ENCODE peak calls at places on chromosomes 16 and 17, in five cellular contexts. I, V, F, W and B are unnamed samples.

GRCh38 chr17:74953129-74953687 is 17.5 kb downstream of the OTOP3 start:
- DNase-seq in I (no peak), V (no peak), F (no peak), W (no peak), B (no peak)

GRCh38 chr17:34869636-34870035 is 91.6 kb downstream of the CCT6B start:
- DNase-seq in I (no peak), V (no peak), F (no peak), W (no peak), B (no peak)

GRCh38 chr16:11342021-11342855 is 3.0 kb upstream of the RMI2 start:
- DNase-seq in I (no peak), V (no peak), F (no peak), W (no peak), B (no peak)

GRCh38 chr17:72989074-72989610 is 103.3 kb downstream of the SLC39A11 start:
- DNase-seq in I (no peak), V (no peak), F (no peak), W (no peak), B (no peak)

GRCh38 chr16:75588716-75589115 is 22.5 kb downstream of the GABARAPL2 start:
- DNase-seq in I (no peak), V (no peak), F (no peak), W (no peak), B (no peak)

GRCh38 chr16:5488581-5488980 is 391.0 kb upstream of the EEF2KMT start:
- DNase-seq in I (no peak), V (no peak), F (no peak), W (no peak), B (no peak)

GRCh38 chr17:11644265-11645212 is 46.3 kb downstream of the DNAH9 start:
- DNase-seq in I (peak; percentile 60), V (peak; percentile 73), F (peak; percentile 61), W (no peak), B (peak; percentile 73)

GRCh38 chr17:31523862-31524730 is 132.6 kb downstream of the RAB11FIP4 start:
- DNase-seq in I (no peak), V (no peak), F (no peak), W (no peak), B (no peak)

GRCh38 chr17:45021607-45022287 is 29.7 kb downstream of the DCAKD start:
- DNase-seq in I (no peak), V (peak; percentile 89), F (peak; percentile 85), W (no peak), B (peak; percentile 53)

GRCh38 chr17:82392209-82392920 is 20.8 kb downstream of the UTS2R start:
- DNase-seq in I (no peak), V (no peak), F (no peak), W (no peak), B (no peak)

GRCh38 chr16:56956756-56957155 is 5.0 kb upstream of the CETP start:
- DNase-seq in I (no peak), V (no peak), F (no peak), W (no peak), B (no peak)

GRCh38 chr17:36918260-36918691 is 19.0 kb upstream of the LHX1 start:
- DNase-seq in I (peak; percentile 10), V (peak; percentile 21), F (no peak), W (no peak), B (no peak)

GRCh38 chr16:65196696-65197095 is 74.8 kb upstream of the CDH11 start:
- DNase-seq in I (no peak), V (no peak), F (no peak), W (no peak), B (no peak)

GRCh38 chr17:19328441-19329061 is 34.0 kb downstream of the B9D1 start:
- DNase-seq in I (no peak), V (no peak), F (no peak), W (no peak), B (no peak)

GRCh38 chr17:28700830-28701492 is 10.7 kb downstream of the PROCA1 start:
- DNase-seq in I (no peak), V (no peak), F (no peak), W (no peak), B (no peak)

GRCh38 chr17:48873212-48873611 is 19.4 kb upstream of the ATP5MC1 start:
- DNase-seq in I (no peak), V (no peak), F (no peak), W (no peak), B (no peak)

GRCh38 chr16:85557083-85557975 is 55.8 kb upstream of the GSE1 start:
- DNase-seq in I (no peak), V (peak; percentile 65), F (peak; percentile 63), W (no peak), B (peak; percentile 75)

GRCh38 chr16:54421220-54421619 is 134.6 kb upstream of the IRX3 start:
- DNase-seq in I (no peak), V (no peak), F (no peak), W (no peak), B (no peak)

GRCh38 chr17:51598824-51599223 is 338.5 kb downstream of the UTP18 start:
- DNase-seq in I (no peak), V (no peak), F (no peak), W (no peak), B (no peak)

GRCh38 chr16:56460101-56460500 is 8.7 kb downstream of the OGFOD1 start:
- DNase-seq in I (no peak), V (no peak), F (no peak), W (no peak), B (no peak)

GRCh38 chr16:88649924-88650748 is 717 bp downstream of the CYBA start:
- DNase-seq in I (no peak), V (peak; percentile 73), F (peak; percentile 70), W (no peak), B (peak; percentile 43)

GRCh38 chr16:57536306-57537193 is at the start of gene CCDC102A:
- DNase-seq in I (no peak), V (peak; percentile 83), F (peak; percentile 77), W (no peak), B (no peak)

GRCh38 chr17:8371786-8372185 is 4.7 kb downstream of the KRABD2 start:
- DNase-seq in I (no peak), V (no peak), F (no peak), W (no peak), B (no peak)

GRCh38 chr16:57949595-57950238 is 21.2 kb downstream of the CNGB1 start:
- DNase-seq in I (no peak), V (no peak), F (no peak), W (no peak), B (no peak)

GRCh38 chr16:27257271-27257670 is 11.3 kb downstream of the NSMCE1 start:
- DNase-seq in I (no peak), V (no peak), F (no peak), W (no peak), B (no peak)

GRCh38 chr16:24178496-24178895 is 77.6 kb upstream of the CACNG3 start:
- DNase-seq in I (no peak), V (peak; percentile 37), F (peak; percentile 70), W (no peak), B (no peak)

GRCh38 chr16:25838724-25839186 is 147.0 kb downstream of the HS3ST4 start:
- DNase-seq in I (peak; percentile 27), V (peak; percentile 57), F (peak; percentile 55), W (peak; percentile 11), B (peak; percentile 69)

GRCh38 chr17:64628641-64629040 is 33.5 kb downstream of the SMURF2 start:
- DNase-seq in I (no peak), V (no peak), F (no peak), W (no peak), B (no peak)

GRCh38 chr17:77437017-77437416 is 296.2 kb downstream of the SEC14L1 start:
- DNase-seq in I (no peak), V (peak; percentile 34), F (no peak), W (no peak), B (no peak)

GRCh38 chr17:77438241-77439204 is 297.8 kb downstream of the SEC14L1 start:
- DNase-seq in I (no peak), V (no peak), F (no peak), W (no peak), B (no peak)

GRCh38 chr17:77436481-77436880 is 295.7 kb downstream of the SEC14L1 start:
- DNase-seq in I (no peak), V (no peak), F (no peak), W (no peak), B (no peak)

GRCh38 chr17:77436058-77436442 is 295.3 kb downstream of the SEC14L1 start:
- DNase-seq in I (no peak), V (no peak), F (peak; percentile 65), W (no peak), B (no peak)

GRCh38 chr17:77437747-77438146 is 297.0 kb downstream of the SEC14L1 start:
- DNase-seq in I (no peak), V (no peak), F (no peak), W (no peak), B (no peak)
- TF ChIP-seq POLR2AphosphoS5 in I (no peak), V (no peak), F (no peak), W (no peak), B (no peak)

DNA sequence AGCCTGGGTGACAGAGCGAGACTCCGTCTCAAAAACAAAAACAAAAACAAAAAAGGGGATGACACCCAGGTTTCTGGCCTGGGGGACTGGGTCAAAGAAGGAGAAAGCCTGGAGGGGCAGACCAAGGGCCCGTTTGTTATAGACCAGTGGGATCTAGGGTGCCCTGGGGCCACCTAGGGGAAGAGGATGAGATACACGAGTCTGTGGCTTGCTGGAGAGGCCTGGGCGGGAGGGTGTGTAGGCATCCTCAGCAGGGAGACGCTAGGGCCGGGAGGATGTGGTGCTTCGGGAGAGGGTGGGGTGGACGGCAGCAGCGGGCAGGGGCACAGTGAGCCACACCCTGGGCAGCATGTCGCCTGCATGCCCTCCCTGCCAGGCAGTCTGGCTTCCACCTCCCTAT is 17.1 kb upstream of the CRK start:
- DNase-seq in I (no peak), V (no peak), F (no peak), W (no peak), B (no peak)
- TF ChIP-seq CEBPB in I (no peak), V (no peak), F (no peak), W (no peak), B (no peak)

GRCh38 chr16:30874821-30875717 is 18.8 kb downstream of the BCL7C start:
- DNase-seq in I (peak; percentile 74), V (peak; percentile 88), F (peak; percentile 94), W (peak; percentile 64), B (peak; percentile 91)

GRCh38 chr16:30876867-30877266 is 17.0 kb downstream of the BCL7C start:
- DNase-seq in I (no peak), V (peak; percentile 41), F (no peak), W (no peak), B (peak; percentile 62)

GRCh38 chr16:30870904-30871303 is 23.0 kb downstream of the BCL7C start:
- DNase-seq in I (no peak), V (no peak), F (no peak), W (no peak), B (no peak)

GRCh38 chr16:30874244-30874820 is 19.5 kb downstream of the BCL7C start:
- DNase-seq in I (no peak), V (no peak), F (no peak), W (no peak), B (no peak)

GRCh38 chr16:30875881-30876791 is 17.7 kb downstream of the BCL7C start:
- DNase-seq in I (no peak), V (no peak), F (no peak), W (peak; percentile 67), B (no peak)
- TF ChIP-seq YY1 in I (peak; percentile 20), V (no peak), F (peak; percentile 67), W (peak; percentile 58), B (peak; percentile 81)

DNA sequence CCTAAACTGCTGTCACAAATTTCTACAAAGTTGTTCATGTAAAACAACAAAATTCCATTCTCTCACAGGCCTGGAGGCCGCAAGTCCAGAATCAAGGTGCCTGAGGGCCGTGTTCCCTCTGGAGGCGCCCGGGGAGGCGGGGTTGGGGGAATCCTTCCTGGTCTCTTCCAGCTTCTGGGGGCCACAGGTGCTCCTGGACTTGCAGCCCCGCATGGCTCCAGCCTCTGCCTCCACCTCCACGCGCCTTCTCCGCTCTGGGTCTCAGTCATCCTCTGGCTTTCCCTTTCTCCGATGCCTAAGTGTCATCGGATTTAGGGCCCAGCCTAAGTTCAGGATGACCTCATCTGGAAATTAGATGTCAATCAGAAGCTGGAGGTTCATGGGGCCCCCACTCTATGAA is 28.6 kb upstream of the BAHCC1 start:
- DNase-seq in I (no peak), V (no peak), F (no peak), W (no peak), B (no peak)
- TF ChIP-seq POLR2AphosphoS5 in I (no peak), V (no peak), F (no peak), W (no peak), B (no peak)